ENCODE peak calls at places on chromosomes 12 and 14, in nine cellular contexts. One of them, this sample, is unnamed.

GRCh38 chr12:6218526-6218925 is 18.3 kb downstream of the CD9 start:
- DNase-seq in cardiac muscle cell: no peak
- DNase-seq in osteocyte: no peak
- DNase-seq in GM10248: no peak
- DNase-seq in posterior cingulate gyrus: no peak
- DNase-seq in H7: no peak
- DNase-seq in T-helper 17 cell: no peak
- DNase-seq in islet precursor cell: no peak
- DNase-seq in GM04504: no peak
- DNase-seq in this sample: no peak

GRCh38 chr12:1821805-1822204 is 1.4 kb downstream of the LRTM2 start:
- DNase-seq in cardiac muscle cell: no peak
- DNase-seq in osteocyte: no peak
- DNase-seq in GM10248: no peak
- DNase-seq in posterior cingulate gyrus: peak
- DNase-seq in H7: no peak
- DNase-seq in T-helper 17 cell: no peak
- DNase-seq in islet precursor cell: no peak
- DNase-seq in GM04504: no peak
- DNase-seq in this sample: no peak

GRCh38 chr14:20530771-20531571 is 25.6 kb downstream of the RNASE10 start:
- DNase-seq in cardiac muscle cell: peak
- DNase-seq in osteocyte: no peak
- DNase-seq in GM10248: peak
- DNase-seq in posterior cingulate gyrus: peak
- DNase-seq in H7: peak
- DNase-seq in T-helper 17 cell: peak
- DNase-seq in islet precursor cell: peak
- DNase-seq in GM04504: peak
- DNase-seq in this sample: peak

GRCh38 chr12:88172844-88173407 is 30.8 kb downstream of the TMTC3 start:
- DNase-seq in cardiac muscle cell: no peak
- DNase-seq in osteocyte: no peak
- DNase-seq in GM10248: no peak
- DNase-seq in posterior cingulate gyrus: no peak
- DNase-seq in H7: no peak
- DNase-seq in T-helper 17 cell: no peak
- DNase-seq in islet precursor cell: no peak
- DNase-seq in GM04504: no peak
- DNase-seq in this sample: no peak

GRCh38 chr14:34628681-34629135 is 1.2 kb downstream of the SNX6 start:
- DNase-seq in cardiac muscle cell: peak
- DNase-seq in osteocyte: no peak
- DNase-seq in GM10248: no peak
- DNase-seq in posterior cingulate gyrus: no peak
- DNase-seq in H7: peak
- DNase-seq in T-helper 17 cell: no peak
- DNase-seq in islet precursor cell: no peak
- DNase-seq in GM04504: no peak
- DNase-seq in this sample: no peak

GRCh38 chr12:10279937-10280336 is 27.7 kb upstream of the KLRD1 start:
- DNase-seq in cardiac muscle cell: no peak
- DNase-seq in osteocyte: no peak
- DNase-seq in GM10248: no peak
- DNase-seq in posterior cingulate gyrus: no peak
- DNase-seq in H7: no peak
- DNase-seq in T-helper 17 cell: no peak
- DNase-seq in islet precursor cell: no peak
- DNase-seq in GM04504: no peak
- DNase-seq in this sample: no peak

GRCh38 chr14:81625343-81625742 is 91.7 kb upstream of the SEL1L start:
- DNase-seq in cardiac muscle cell: peak
- DNase-seq in osteocyte: no peak
- DNase-seq in GM10248: peak
- DNase-seq in posterior cingulate gyrus: no peak
- DNase-seq in H7: peak
- DNase-seq in T-helper 17 cell: no peak
- DNase-seq in islet precursor cell: no peak
- DNase-seq in GM04504: no peak
- DNase-seq in this sample: no peak

GRCh38 chr12:126428769-126429168 is 1363.5 kb downstream of the AACS start:
- DNase-seq in cardiac muscle cell: no peak
- DNase-seq in osteocyte: no peak
- DNase-seq in GM10248: no peak
- DNase-seq in posterior cingulate gyrus: no peak
- DNase-seq in H7: no peak
- DNase-seq in T-helper 17 cell: no peak
- DNase-seq in islet precursor cell: no peak
- DNase-seq in GM04504: no peak
- DNase-seq in this sample: no peak

GRCh38 chr12:115648463-115648862 is 629.0 kb downstream of the MED13L start:
- DNase-seq in cardiac muscle cell: no peak
- DNase-seq in osteocyte: no peak
- DNase-seq in GM10248: no peak
- DNase-seq in posterior cingulate gyrus: no peak
- DNase-seq in H7: no peak
- DNase-seq in T-helper 17 cell: no peak
- DNase-seq in islet precursor cell: no peak
- DNase-seq in GM04504: no peak
- DNase-seq in this sample: no peak

GRCh38 chr14:50321009-50321660 is 9.0 kb downstream of the DMAC2L start:
- DNase-seq in cardiac muscle cell: peak
- DNase-seq in osteocyte: no peak
- DNase-seq in GM10248: peak
- DNase-seq in posterior cingulate gyrus: peak
- DNase-seq in H7: peak
- DNase-seq in T-helper 17 cell: peak
- DNase-seq in islet precursor cell: peak
- DNase-seq in GM04504: peak
- DNase-seq in this sample: peak

GRCh38 chr12:108430926-108431325 is 84.2 kb upstream of the FICD start:
- DNase-seq in cardiac muscle cell: no peak
- DNase-seq in osteocyte: no peak
- DNase-seq in GM10248: no peak
- DNase-seq in posterior cingulate gyrus: no peak
- DNase-seq in H7: no peak
- DNase-seq in T-helper 17 cell: no peak
- DNase-seq in islet precursor cell: no peak
- DNase-seq in GM04504: no peak
- DNase-seq in this sample: no peak

GRCh38 chr12:5379737-5380496 is 52.0 kb upstream of the NTF3 start:
- DNase-seq in cardiac muscle cell: peak
- DNase-seq in osteocyte: no peak
- DNase-seq in GM10248: no peak
- DNase-seq in posterior cingulate gyrus: no peak
- DNase-seq in H7: no peak
- DNase-seq in T-helper 17 cell: no peak
- DNase-seq in islet precursor cell: peak
- DNase-seq in GM04504: no peak
- DNase-seq in this sample: no peak

GRCh38 chr12:112559784-112560183 is 141.0 kb downstream of the PTPN11 start:
- DNase-seq in cardiac muscle cell: no peak
- DNase-seq in osteocyte: no peak
- DNase-seq in GM10248: no peak
- DNase-seq in posterior cingulate gyrus: no peak
- DNase-seq in H7: no peak
- DNase-seq in T-helper 17 cell: no peak
- DNase-seq in islet precursor cell: no peak
- DNase-seq in GM04504: no peak
- DNase-seq in this sample: no peak

GRCh38 chr12:4477133-4477532 is 31.5 kb upstream of the FGF6 start:
- DNase-seq in cardiac muscle cell: no peak
- DNase-seq in osteocyte: no peak
- DNase-seq in GM10248: no peak
- DNase-seq in posterior cingulate gyrus: no peak
- DNase-seq in H7: no peak
- DNase-seq in T-helper 17 cell: no peak
- DNase-seq in islet precursor cell: no peak
- DNase-seq in GM04504: no peak
- DNase-seq in this sample: no peak

GRCh38 chr12:116277393-116278258 is at the start of gene MED13L:
- DNase-seq in cardiac muscle cell: peak
- DNase-seq in osteocyte: peak
- DNase-seq in GM10248: peak
- DNase-seq in posterior cingulate gyrus: peak
- DNase-seq in H7: peak
- DNase-seq in T-helper 17 cell: peak
- DNase-seq in islet precursor cell: peak
- DNase-seq in GM04504: peak
- DNase-seq in this sample: peak

GRCh38 chr12:25083211-25083610 is 111.7 kb downstream of the DNAI7 start:
- DNase-seq in cardiac muscle cell: no peak
- DNase-seq in osteocyte: no peak
- DNase-seq in GM10248: no peak
- DNase-seq in posterior cingulate gyrus: no peak
- DNase-seq in H7: no peak
- DNase-seq in T-helper 17 cell: no peak
- DNase-seq in islet precursor cell: no peak
- DNase-seq in GM04504: no peak
- DNase-seq in this sample: no peak

GRCh38 chr14:61416587-61416986 is 95.2 kb downstream of the PRKCH start:
- DNase-seq in cardiac muscle cell: no peak
- DNase-seq in osteocyte: no peak
- DNase-seq in GM10248: no peak
- DNase-seq in posterior cingulate gyrus: no peak
- DNase-seq in H7: no peak
- DNase-seq in T-helper 17 cell: no peak
- DNase-seq in islet precursor cell: no peak
- DNase-seq in GM04504: no peak
- DNase-seq in this sample: no peak

This sample was measured in amygdala.